ENCODE peak calls at places on chromosomes 2 and 18, in ten cellular contexts. One of them, this sample, is unnamed.

GRCh38 chr2:224359569-224359968 is 42.3 kb downstream of the FAM124B start:
- DNase-seq in heart right ventricle: no peak
- DNase-seq in HFF-Myc: no peak
- DNase-seq in PC-3: peak; percentile 6
- DNase-seq in RWPE2: no peak
- DNase-seq in hepatocyte: no peak
- DNase-seq in epithelial cell of esophagus: no peak
- DNase-seq in GM23338: peak; percentile 75
- DNase-seq in upper lobe of right lung: no peak
- DNase-seq in fibroblast of lung: no peak
- DNase-seq in this sample: no peak

GRCh38 chr2:28929581-28929980 is 35.1 kb downstream of the WDR43 start:
- DNase-seq in heart right ventricle: no peak
- DNase-seq in HFF-Myc: no peak
- DNase-seq in PC-3: no peak
- DNase-seq in RWPE2: no peak
- DNase-seq in hepatocyte: no peak
- DNase-seq in epithelial cell of esophagus: no peak
- DNase-seq in GM23338: no peak
- DNase-seq in upper lobe of right lung: no peak
- DNase-seq in fibroblast of lung: no peak
- DNase-seq in this sample: no peak

GRCh38 chr2:196330645-196331044 is 159.3 kb upstream of the STK17B start:
- DNase-seq in heart right ventricle: no peak
- DNase-seq in HFF-Myc: no peak
- DNase-seq in PC-3: peak; percentile 10
- DNase-seq in RWPE2: no peak
- DNase-seq in hepatocyte: no peak
- DNase-seq in epithelial cell of esophagus: no peak
- DNase-seq in GM23338: no peak
- DNase-seq in upper lobe of right lung: no peak
- DNase-seq in fibroblast of lung: no peak
- DNase-seq in this sample: no peak

GRCh38 chr2:44120428-44120827 is 48.2 kb upstream of the PPM1B start:
- DNase-seq in heart right ventricle: no peak
- DNase-seq in HFF-Myc: peak; percentile 60
- DNase-seq in PC-3: peak; percentile 86
- DNase-seq in RWPE2: no peak
- DNase-seq in hepatocyte: no peak
- DNase-seq in epithelial cell of esophagus: peak; percentile 75
- DNase-seq in GM23338: no peak
- DNase-seq in upper lobe of right lung: no peak
- DNase-seq in fibroblast of lung: peak; percentile 88
- DNase-seq in this sample: no peak

GRCh38 chr18:3857544-3857943 is 407.6 kb downstream of the TGIF1 start:
- DNase-seq in heart right ventricle: no peak
- DNase-seq in HFF-Myc: peak; percentile 2
- DNase-seq in PC-3: no peak
- DNase-seq in RWPE2: no peak
- DNase-seq in hepatocyte: peak; percentile 9
- DNase-seq in epithelial cell of esophagus: peak; percentile 36
- DNase-seq in GM23338: no peak
- DNase-seq in upper lobe of right lung: no peak
- DNase-seq in fibroblast of lung: no peak
- DNase-seq in this sample: no peak

GRCh38 chr2:113974727-113975126 is 84.8 kb downstream of the ACTR3 start:
- DNase-seq in heart right ventricle: no peak
- DNase-seq in HFF-Myc: no peak
- DNase-seq in PC-3: no peak
- DNase-seq in RWPE2: no peak
- DNase-seq in hepatocyte: no peak
- DNase-seq in epithelial cell of esophagus: no peak
- DNase-seq in GM23338: no peak
- DNase-seq in upper lobe of right lung: no peak
- DNase-seq in fibroblast of lung: no peak
- DNase-seq in this sample: no peak

GRCh38 chr2:20136149-20136548 is 84.7 kb upstream of the LAPTM4A start:
- DNase-seq in heart right ventricle: no peak
- DNase-seq in HFF-Myc: no peak
- DNase-seq in PC-3: no peak
- DNase-seq in RWPE2: peak; percentile 27
- DNase-seq in hepatocyte: no peak
- DNase-seq in epithelial cell of esophagus: no peak
- DNase-seq in GM23338: no peak
- DNase-seq in upper lobe of right lung: no peak
- DNase-seq in fibroblast of lung: no peak
- DNase-seq in this sample: no peak

GRCh38 chr2:210913461-210913860 is 357.1 kb downstream of the CPS1 start:
- DNase-seq in heart right ventricle: no peak
- DNase-seq in HFF-Myc: peak; percentile 0
- DNase-seq in PC-3: no peak
- DNase-seq in RWPE2: no peak
- DNase-seq in hepatocyte: no peak
- DNase-seq in epithelial cell of esophagus: no peak
- DNase-seq in GM23338: no peak
- DNase-seq in upper lobe of right lung: no peak
- DNase-seq in fibroblast of lung: no peak
- DNase-seq in this sample: no peak

GRCh38 chr2:47056374-47056773 is 98.7 kb downstream of the STPG4 start:
- DNase-seq in heart right ventricle: no peak
- DNase-seq in HFF-Myc: peak; percentile 91
- DNase-seq in PC-3: no peak
- DNase-seq in RWPE2: no peak
- DNase-seq in hepatocyte: peak; percentile 45
- DNase-seq in epithelial cell of esophagus: no peak
- DNase-seq in GM23338: no peak
- DNase-seq in upper lobe of right lung: no peak
- DNase-seq in fibroblast of lung: peak; percentile 92
- DNase-seq in this sample: no peak

GRCh38 chr2:213451542-213452256 is 167.4 kb downstream of the SPAG16 start:
- DNase-seq in heart right ventricle: no peak
- DNase-seq in HFF-Myc: no peak
- DNase-seq in PC-3: no peak
- DNase-seq in RWPE2: no peak
- DNase-seq in hepatocyte: peak; percentile 71
- DNase-seq in epithelial cell of esophagus: peak; percentile 66
- DNase-seq in GM23338: peak; percentile 41
- DNase-seq in upper lobe of right lung: no peak
- DNase-seq in fibroblast of lung: no peak
- DNase-seq in this sample: no peak

GRCh38 chr2:101980368-101980767 is 11.4 kb upstream of the IL1R2 start:
- DNase-seq in heart right ventricle: no peak
- DNase-seq in HFF-Myc: no peak
- DNase-seq in PC-3: no peak
- DNase-seq in RWPE2: no peak
- DNase-seq in hepatocyte: no peak
- DNase-seq in epithelial cell of esophagus: peak; percentile 18
- DNase-seq in GM23338: no peak
- DNase-seq in upper lobe of right lung: no peak
- DNase-seq in fibroblast of lung: no peak
- DNase-seq in this sample: no peak

GRCh38 chr2:41928593-41928992 is 119.2 kb upstream of the PKDCC start:
- DNase-seq in heart right ventricle: no peak
- DNase-seq in HFF-Myc: no peak
- DNase-seq in PC-3: peak; percentile 89
- DNase-seq in RWPE2: no peak
- DNase-seq in hepatocyte: peak; percentile 51
- DNase-seq in epithelial cell of esophagus: peak; percentile 79
- DNase-seq in GM23338: no peak
- DNase-seq in upper lobe of right lung: no peak
- DNase-seq in fibroblast of lung: peak; percentile 78
- DNase-seq in this sample: no peak

GRCh38 chr2:215420471-215420935 is 15.4 kb downstream of the FN1 start:
- DNase-seq in heart right ventricle: no peak
- DNase-seq in HFF-Myc: no peak
- DNase-seq in PC-3: no peak
- DNase-seq in RWPE2: no peak
- DNase-seq in hepatocyte: peak; percentile 65
- DNase-seq in epithelial cell of esophagus: no peak
- DNase-seq in GM23338: no peak
- DNase-seq in upper lobe of right lung: no peak
- DNase-seq in fibroblast of lung: peak; percentile 52
- DNase-seq in this sample: no peak

GRCh38 chr18:76490701-76491171 is 4.3 kb downstream of the ZNF516 start:
- DNase-seq in heart right ventricle: no peak
- DNase-seq in HFF-Myc: no peak
- DNase-seq in PC-3: no peak
- DNase-seq in RWPE2: no peak
- DNase-seq in hepatocyte: peak; percentile 77
- DNase-seq in epithelial cell of esophagus: peak; percentile 73
- DNase-seq in GM23338: peak; percentile 66
- DNase-seq in upper lobe of right lung: peak; percentile 87
- DNase-seq in fibroblast of lung: no peak
- DNase-seq in this sample: no peak

GRCh38 chr2:238509903-238510302 is 83.2 kb downstream of the ASB1 start:
- DNase-seq in heart right ventricle: no peak
- DNase-seq in HFF-Myc: no peak
- DNase-seq in PC-3: no peak
- DNase-seq in RWPE2: no peak
- DNase-seq in hepatocyte: no peak
- DNase-seq in epithelial cell of esophagus: no peak
- DNase-seq in GM23338: no peak
- DNase-seq in upper lobe of right lung: peak; percentile 38
- DNase-seq in fibroblast of lung: no peak
- DNase-seq in this sample: no peak

GRCh38 chr2:40016151-40016885 is 237.3 kb upstream of the THUMPD2 start:
- DNase-seq in heart right ventricle: no peak
- DNase-seq in HFF-Myc: no peak
- DNase-seq in PC-3: no peak
- DNase-seq in RWPE2: no peak
- DNase-seq in hepatocyte: no peak
- DNase-seq in epithelial cell of esophagus: peak; percentile 26
- DNase-seq in GM23338: no peak
- DNase-seq in upper lobe of right lung: no peak
- DNase-seq in fibroblast of lung: no peak
- DNase-seq in this sample: no peak

GRCh38 chr2:64296150-64296500 is 151.9 kb upstream of the PELI1 start:
- DNase-seq in heart right ventricle: no peak
- DNase-seq in HFF-Myc: peak; percentile 56
- DNase-seq in PC-3: no peak
- DNase-seq in RWPE2: no peak
- DNase-seq in hepatocyte: no peak
- DNase-seq in epithelial cell of esophagus: no peak
- DNase-seq in GM23338: peak; percentile 39
- DNase-seq in upper lobe of right lung: no peak
- DNase-seq in fibroblast of lung: no peak
- DNase-seq in this sample: no peak

GRCh38 chr18:35344736-35345459 is 678 bp upstream of the ZNF24 start:
- DNase-seq in heart right ventricle: no peak
- DNase-seq in HFF-Myc: no peak
- DNase-seq in PC-3: no peak
- DNase-seq in RWPE2: no peak
- DNase-seq in hepatocyte: peak; percentile 13
- DNase-seq in epithelial cell of esophagus: no peak
- DNase-seq in GM23338: no peak
- DNase-seq in upper lobe of right lung: no peak
- DNase-seq in fibroblast of lung: no peak
- DNase-seq in this sample: no peak
- H3K4me3 ChIP-seq in heart right ventricle: peak overlapping the region; percentile 99
- H3K4me3 ChIP-seq in HFF-Myc: peak overlapping the region; percentile 94
- H3K4me3 ChIP-seq in PC-3: peak overlapping the region; percentile 76
- H3K4me3 ChIP-seq in RWPE2: peak overlapping the region; percentile 92
- H3K4me3 ChIP-seq in hepatocyte: peak overlapping the region; percentile 21
- H3K4me3 ChIP-seq in epithelial cell of esophagus: peak overlapping the region; percentile 83
- H3K4me3 ChIP-seq in GM23338: peak overlapping the region; percentile 93
- H3K4me3 ChIP-seq in upper lobe of right lung: peak overlapping the region; percentile 96
- H3K4me3 ChIP-seq in fibroblast of lung: peak overlapping the region; percentile 70
- H3K4me3 ChIP-seq in this sample: peak overlapping the region; percentile 88

DNA sequence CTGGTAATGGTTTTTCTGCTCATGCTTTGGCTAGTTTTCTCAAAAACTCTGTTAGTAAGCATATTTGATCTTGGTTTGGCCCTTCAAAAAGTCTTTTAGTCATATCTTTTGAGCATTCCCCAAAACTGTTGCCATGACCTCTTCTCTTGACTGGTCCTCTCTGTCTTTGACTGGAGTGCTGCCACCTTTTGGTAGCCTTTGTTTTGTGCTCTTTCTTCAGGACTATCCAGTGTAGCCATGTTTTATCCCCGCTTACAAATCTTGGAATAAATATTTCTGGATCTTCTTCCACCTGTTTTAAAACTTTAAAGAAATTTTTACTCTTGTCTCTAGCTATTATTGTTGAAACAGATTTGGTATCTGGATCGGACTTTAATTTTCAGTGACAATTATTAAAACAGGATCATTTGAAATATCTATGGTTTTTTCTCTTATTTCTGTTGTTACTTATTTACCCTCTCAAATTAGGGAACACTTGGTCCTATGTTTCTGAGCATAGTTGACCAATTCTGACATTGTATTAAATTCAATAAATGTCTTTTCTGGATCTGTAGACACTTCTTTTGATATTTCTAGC is 965 bp upstream of the ELOA2 start:
- DNase-seq in heart right ventricle: peak; percentile 8
- DNase-seq in HFF-Myc: peak; percentile 15
- DNase-seq in PC-3: peak; percentile 49
- DNase-seq in RWPE2: no peak
- DNase-seq in hepatocyte: peak; percentile 37
- DNase-seq in epithelial cell of esophagus: peak; percentile 38
- DNase-seq in GM23338: peak; percentile 72
- DNase-seq in upper lobe of right lung: no peak
- DNase-seq in fibroblast of lung: peak; percentile 42
- DNase-seq in this sample: no peak
- TF ChIP-seq CTCF in heart right ventricle: peak; percentile 39
- TF ChIP-seq CTCF in HFF-Myc: peak; percentile 44
- TF ChIP-seq CTCF in PC-3: peak; percentile 59
- TF ChIP-seq CTCF in RWPE2: peak; percentile 57
- TF ChIP-seq CTCF in hepatocyte: peak; percentile 56
- TF ChIP-seq CTCF in epithelial cell of esophagus: peak; percentile 50
- TF ChIP-seq CTCF in GM23338: peak; percentile 80
- TF ChIP-seq CTCF in upper lobe of right lung: peak; percentile 40
- TF ChIP-seq CTCF in fibroblast of lung: peak; percentile 32
- TF ChIP-seq CTCF in this sample: peak; percentile 61

GRCh38 chr2:105776560-105776928 is 31.8 kb downstream of the NCK2 start:
- DNase-seq in heart right ventricle: no peak
- DNase-seq in HFF-Myc: no peak
- DNase-seq in PC-3: no peak
- DNase-seq in RWPE2: no peak
- DNase-seq in hepatocyte: no peak
- DNase-seq in epithelial cell of esophagus: no peak
- DNase-seq in GM23338: no peak
- DNase-seq in upper lobe of right lung: no peak
- DNase-seq in fibroblast of lung: no peak
- DNase-seq in this sample: no peak
- H3K4me3 ChIP-seq in heart right ventricle: peak overlapping the region; percentile 8
- H3K4me3 ChIP-seq in HFF-Myc: no peak overlapping the region
- H3K4me3 ChIP-seq in PC-3: no peak overlapping the region
- H3K4me3 ChIP-seq in RWPE2: no peak overlapping the region
- H3K4me3 ChIP-seq in hepatocyte: no peak overlapping the region
- H3K4me3 ChIP-seq in epithelial cell of esophagus: no peak overlapping the region
- H3K4me3 ChIP-seq in GM23338: no peak overlapping the region
- H3K4me3 ChIP-seq in upper lobe of right lung: no peak overlapping the region
- H3K4me3 ChIP-seq in fibroblast of lung: no peak overlapping the region
- H3K4me3 ChIP-seq in this sample: no peak overlapping the region

DNA sequence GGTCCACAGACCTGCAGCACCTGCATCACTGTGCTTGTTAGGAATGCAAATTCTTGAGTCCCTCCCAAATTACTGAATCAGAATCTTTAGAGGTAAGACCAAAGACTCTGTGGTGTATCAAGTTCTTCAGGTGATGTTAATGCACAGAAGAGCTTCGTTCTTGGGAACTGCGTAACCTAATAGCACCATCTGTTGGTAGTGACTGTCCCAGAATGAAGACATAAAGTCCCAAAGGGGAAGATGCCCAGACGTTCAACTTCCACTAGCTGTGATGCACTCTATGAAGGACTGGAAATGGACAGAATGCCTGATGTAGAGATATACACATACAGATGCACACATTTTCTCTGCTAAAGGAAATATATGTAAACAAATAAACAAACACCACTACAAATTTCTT is 576.0 kb downstream of the LRP1B start:
- DNase-seq in heart right ventricle: no peak
- DNase-seq in HFF-Myc: peak; percentile 9
- DNase-seq in PC-3: peak; percentile 69
- DNase-seq in RWPE2: no peak
- DNase-seq in hepatocyte: peak; percentile 60
- DNase-seq in epithelial cell of esophagus: peak; percentile 55
- DNase-seq in GM23338: peak; percentile 68
- DNase-seq in upper lobe of right lung: no peak
- DNase-seq in fibroblast of lung: peak; percentile 68
- DNase-seq in this sample: no peak
- TF ChIP-seq CTCF in heart right ventricle: peak; percentile 45
- TF ChIP-seq CTCF in HFF-Myc: peak; percentile 42
- TF ChIP-seq CTCF in PC-3: peak; percentile 79
- TF ChIP-seq CTCF in RWPE2: peak; percentile 66
- TF ChIP-seq CTCF in hepatocyte: peak; percentile 64
- TF ChIP-seq CTCF in epithelial cell of esophagus: peak; percentile 69
- TF ChIP-seq CTCF in GM23338: peak; percentile 86
- TF ChIP-seq CTCF in upper lobe of right lung: peak; percentile 21
- TF ChIP-seq CTCF in fibroblast of lung: no peak
- TF ChIP-seq CTCF in this sample: peak; percentile 70

This sample was measured in retinal pigment epithelial cell.